ENCODE peak calls at places on chromosomes 4 and X, in seven cellular contexts. G, C, N, J, R, Z and P are unnamed samples.

GRCh38 chr4:149961876-149962597 is 116.2 kb upstream of the DCLK2 start:
- DNase-seq in G (peak), C (no peak), N (no peak), J (no peak), R (no peak), Z (peak), P (no peak)

GRCh38 chr4:47694322-47694721 is 143.5 kb downstream of the CORIN start:
- DNase-seq in G (no peak), C (no peak), N (no peak), J (no peak), R (no peak), Z (no peak), P (no peak)

GRCh38 chr4:53455766-53456165 is 78.3 kb downstream of the FIP1L1 start:
- DNase-seq in G (no peak), C (no peak), N (no peak), J (no peak), R (no peak), Z (no peak), P (no peak)

GRCh38 chr4:74267998-74268606 is 40.2 kb upstream of the EPGN start:
- DNase-seq in G (peak), C (no peak), N (no peak), J (no peak), R (no peak), Z (no peak), P (no peak)

GRCh38 chr4:117085185-117085701 is at the start of gene TRAM1L1:
- DNase-seq in G (peak), C (peak), N (no peak), J (peak), R (no peak), Z (peak), P (peak)

GRCh38 chr4:5474756-5475155 is 233.6 kb downstream of the EVC2 start:
- DNase-seq in G (peak), C (no peak), N (no peak), J (no peak), R (no peak), Z (no peak), P (peak)

GRCh38 chr4:3041192-3042142 is 32.9 kb downstream of the HTT-AS start:
- DNase-seq in G (peak), C (peak), N (no peak), J (peak), R (peak), Z (peak), P (peak)

GRCh38 chr4:57109847-57110634 is at the start of gene IGFBP7:
- DNase-seq in G (peak), C (peak), N (no peak), J (peak), R (no peak), Z (peak), P (peak)

GRCh38 chrX:15221321-15221720 is 48.6 kb downstream of the ASB9 start:
- DNase-seq in G (peak), C (no peak), N (no peak), J (no peak), R (no peak), Z (no peak), P (no peak)

GRCh38 chrX:40449396-40449795 is 131.4 kb upstream of the ATP6AP2 start:
- DNase-seq in G (no peak), C (no peak), N (no peak), J (no peak), R (no peak), Z (no peak), P (no peak)

GRCh38 chr4:71081192-71081591 is 87.7 kb downstream of the DCK start:
- DNase-seq in G (no peak), C (no peak), N (no peak), J (no peak), R (no peak), Z (no peak), P (no peak)

GRCh38 chrX:77962068-77962902 is 7.2 kb downstream of the PGAM4 start:
- DNase-seq in G (no peak), C (no peak), N (no peak), J (no peak), R (peak), Z (no peak), P (no peak)

GRCh38 chr4:137768881-137769280 is 236.6 kb upstream of the PCDH18 start:
- DNase-seq in G (no peak), C (no peak), N (no peak), J (no peak), R (no peak), Z (no peak), P (no peak)

DNA sequence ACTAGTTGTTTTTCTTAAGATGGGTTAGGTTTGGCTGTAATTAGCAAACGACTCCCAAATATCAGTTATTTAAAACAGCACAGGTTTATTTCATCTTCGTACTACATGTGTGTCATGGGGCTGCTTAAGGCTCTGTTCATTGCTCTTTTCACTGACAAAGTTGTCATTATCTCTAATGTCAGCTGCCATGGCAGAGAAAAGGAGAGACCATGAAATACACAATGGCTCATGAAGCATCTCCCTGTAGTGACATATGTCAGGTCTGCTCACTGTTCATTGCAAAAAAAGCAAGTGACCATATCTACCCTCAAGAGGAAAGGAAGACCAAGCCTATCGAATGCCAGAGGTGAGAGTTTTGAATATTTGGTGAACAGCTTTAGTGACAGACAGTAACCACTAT is 52.2 kb upstream of the PCDH7 start:
- DNase-seq in G (no peak), C (no peak), N (no peak), J (no peak), R (no peak), Z (no peak), P (no peak)
- H3K4me3 ChIP-seq in G (no peak), C (no peak), N (no peak), J (no peak), R (no peak), Z (no peak), P (no peak)

GRCh38 chrX:18617351-18617750 is 54.6 kb downstream of the RS1 start:
- DNase-seq in G (peak), C (no peak), N (no peak), J (no peak), R (no peak), Z (peak), P (no peak)
- TF ChIP-seq CTCF in G (no peak), C (no peak), N (no peak), J (no peak), R (no peak), Z (no peak), P (no peak)

DNA sequence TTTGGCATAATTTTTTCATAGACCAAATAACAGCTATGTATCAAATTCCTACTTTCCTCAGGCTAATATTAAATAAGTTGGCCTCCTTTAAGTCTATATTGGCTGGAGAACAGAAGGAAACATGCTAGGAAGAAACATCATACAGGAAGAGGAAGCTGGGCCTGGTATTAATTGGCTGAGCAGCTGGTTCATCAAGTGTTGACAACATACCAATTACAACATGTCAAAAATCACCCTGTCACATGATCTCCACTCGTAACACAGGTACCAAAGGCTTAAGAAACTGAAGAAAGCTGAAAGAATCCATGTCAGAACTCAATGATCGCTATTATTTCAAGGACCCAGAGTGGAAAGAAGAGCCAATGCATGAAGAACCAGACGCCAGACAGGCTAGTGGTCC is 10.5 kb downstream of the WDFY3 start:
- DNase-seq in G (no peak), C (no peak), N (no peak), J (no peak), R (no peak), Z (no peak), P (no peak)
- H3K4me3 ChIP-seq in G (no peak), C (no peak), N (no peak), J (no peak), R (no peak), Z (no peak), P (no peak)

DNA sequence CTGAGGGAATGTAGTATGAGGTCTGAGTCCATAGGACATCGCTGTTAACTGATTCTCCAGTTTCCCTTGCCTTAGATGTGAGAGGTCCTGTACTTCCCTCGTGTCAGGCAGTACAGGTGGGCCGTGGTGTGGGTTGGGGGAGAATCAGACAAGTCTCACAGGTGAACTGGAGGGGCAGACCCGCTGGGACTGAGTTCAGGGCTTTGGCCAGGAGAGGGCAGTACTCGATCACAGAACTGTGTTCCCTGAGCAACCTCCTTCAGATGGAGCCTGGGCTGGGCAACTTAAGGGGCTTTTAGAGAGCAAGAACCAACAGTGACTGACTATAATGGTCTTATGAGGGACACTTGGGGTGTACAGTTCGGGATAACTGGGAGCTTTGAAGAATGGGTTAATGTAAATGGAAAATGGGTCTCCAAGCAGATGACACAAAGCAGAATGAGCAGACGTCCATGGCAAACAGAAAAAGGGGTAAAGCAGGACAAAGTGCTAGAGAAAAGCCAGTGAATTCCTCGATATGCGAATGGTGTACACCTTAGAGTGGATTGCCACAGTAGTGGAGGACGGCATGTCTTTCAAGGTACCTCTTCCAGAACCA is 83.6 kb downstream of the CCNG2 start:
- DNase-seq in G (peak), C (peak), N (peak), J (no peak), R (peak), Z (peak), P (no peak)
- TF ChIP-seq CTCF in G (peak), C (peak), N (peak), J (peak), R (peak), Z (peak), P (peak)

DNA sequence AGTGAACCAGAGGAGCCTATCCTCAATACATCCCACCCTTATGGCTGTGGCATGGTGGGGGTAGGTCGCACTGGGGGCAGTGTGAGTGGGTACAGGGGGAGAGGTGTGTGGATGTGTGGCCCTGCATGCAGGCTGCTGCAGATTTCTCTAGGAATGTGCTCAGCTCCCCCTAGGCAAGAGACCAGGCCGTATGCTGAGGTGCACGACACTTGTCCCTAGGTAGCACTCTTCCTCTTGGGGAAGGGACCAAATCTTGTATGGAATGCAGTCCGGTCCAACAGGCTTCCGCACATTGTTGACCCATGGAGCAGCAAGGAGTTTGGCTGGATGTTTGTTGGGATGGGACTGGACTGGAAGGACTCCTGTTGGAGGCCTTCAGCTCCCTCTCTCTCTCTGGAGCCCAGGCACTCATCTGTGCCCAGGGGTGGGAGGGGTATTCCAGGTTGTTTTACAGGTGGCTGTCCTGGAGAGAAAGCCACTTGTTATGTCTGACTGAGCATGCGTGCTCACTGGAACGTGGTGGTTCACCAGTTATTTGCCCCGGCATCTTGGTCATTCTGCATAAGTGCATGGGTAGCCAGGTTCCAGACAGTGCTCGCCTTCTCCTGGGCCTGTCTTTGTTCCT is 55.1 kb downstream of the NBDY start:
- DNase-seq in G (no peak), C (peak), N (no peak), J (no peak), R (no peak), Z (no peak), P (peak)
- H3K4me3 ChIP-seq in G (no peak), C (no peak), N (no peak), J (no peak), R (no peak), Z (no peak), P (no peak)

DNA sequence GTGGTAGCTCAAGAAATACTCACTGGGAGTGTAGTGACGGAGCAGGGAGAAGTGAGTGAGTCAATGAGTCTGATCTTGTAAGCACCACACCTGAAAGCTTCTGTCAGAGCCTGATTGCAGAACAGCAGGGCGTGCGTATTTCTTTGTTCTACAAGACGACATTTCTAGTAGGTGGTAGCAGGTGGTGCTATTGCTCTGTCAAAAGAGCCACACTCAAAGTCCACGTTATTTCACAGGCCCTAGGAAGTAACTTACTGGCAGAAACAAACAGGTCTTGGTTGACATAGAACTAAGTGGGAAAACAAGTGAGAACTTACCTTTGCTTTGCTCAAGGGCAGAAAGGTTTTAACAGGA is 46.4 kb upstream of the SPRY1 start:
- DNase-seq in G (no peak), C (no peak), N (no peak), J (no peak), R (no peak), Z (peak), P (no peak)
- TF ChIP-seq CTCF in G (no peak), C (peak), N (no peak), J (no peak), R (no peak), Z (no peak), P (no peak)

DNA sequence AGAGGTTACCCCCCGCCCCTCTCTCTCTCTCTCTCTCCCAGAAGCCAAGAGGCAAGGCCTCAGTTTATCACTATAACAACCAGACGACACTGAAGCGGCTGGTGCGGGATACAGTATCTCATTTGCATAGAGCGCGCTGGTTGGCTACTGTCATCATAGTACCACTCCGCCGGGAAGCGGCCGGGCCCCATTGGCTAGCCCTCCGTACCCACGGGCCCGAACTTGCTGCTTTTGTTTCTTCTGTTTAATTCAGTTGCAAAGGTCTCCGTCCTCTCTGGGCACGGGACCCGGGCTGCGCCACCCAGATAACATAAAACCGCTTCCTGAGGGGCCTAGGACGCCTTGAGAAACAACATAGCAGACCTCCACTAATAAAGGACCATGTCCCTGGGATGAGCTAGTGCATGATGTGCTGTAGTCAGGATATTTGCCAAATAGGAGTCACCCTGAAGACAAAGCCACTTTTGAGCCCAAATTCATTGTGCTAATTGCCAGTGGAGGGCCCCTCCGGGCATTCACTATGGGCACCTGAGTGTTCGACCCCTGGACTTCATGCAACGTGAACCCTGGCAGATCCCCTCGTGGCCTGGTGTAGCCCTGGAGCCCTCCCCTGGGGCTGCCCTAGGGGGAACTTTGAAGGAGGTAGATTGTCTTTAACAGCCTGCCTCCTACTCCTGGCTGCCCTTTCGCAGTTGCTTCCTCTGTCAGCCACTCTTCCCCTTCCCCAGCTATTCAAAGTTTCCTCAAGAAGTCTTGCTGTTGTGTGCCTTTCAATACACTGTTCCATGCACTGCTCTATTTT is at the start of gene PCYT1B:
- DNase-seq in G (peak), C (peak), N (no peak), J (peak), R (peak), Z (peak), P (peak)
- H3K4me3 ChIP-seq in G (no peak), C (no peak), N (peak), J (peak), R (peak), Z (no peak), P (peak)

GRCh38 chr4:119493419-119493818 is 135.2 kb downstream of the PDE5A start:
- DNase-seq in G (peak), C (no peak), N (no peak), J (no peak), R (no peak), Z (no peak), P (no peak)
- TF ChIP-seq CTCF in G (peak), C (peak), N (no peak), J (no peak), R (no peak), Z (no peak), P (no peak)

GRCh38 chr4:152680988-152681731 is 1.4 kb upstream of the TMEM154 start:
- DNase-seq in G (peak), C (no peak), N (no peak), J (no peak), R (no peak), Z (no peak), P (no peak)
- H3K4me3 ChIP-seq in G (no peak), C (no peak), N (no peak), J (no peak), R (no peak), Z (no peak), P (no peak)

GRCh38 chr4:140600408-140600807 is 31.6 kb upstream of the UCP1 start:
- DNase-seq in G (no peak), C (no peak), N (no peak), J (no peak), R (no peak), Z (no peak), P (no peak)

GRCh38 chr4:140595065-140595464 is 26.3 kb upstream of the UCP1 start:
- DNase-seq in G (peak), C (no peak), N (peak), J (no peak), R (no peak), Z (peak), P (no peak)
- TF ChIP-seq CTCF in G (peak), C (peak), N (peak), J (peak), R (no peak), Z (no peak), P (no peak)